ENCODE peak calls at places on chromosome 5, in eight cellular contexts. X, L, N, C, R, U, T and I are unnamed samples.

GRCh38 chr5:143850050-143850713 is 38.2 kb downstream of the HMHB1 start:
- DNase-seq in X (no peak), L (peak), N (no peak), C (no peak), R (no peak), U (no peak), T (no peak), I (no peak)

GRCh38 chr5:151126199-151126645 is 31.4 kb downstream of the ANXA6 start:
- DNase-seq in X (peak), L (peak), N (peak), C (peak), R (peak), U (peak), T (peak), I (peak)

GRCh38 chr5:151758141-151758429 is 346 bp downstream of the ATOX1 start:
- DNase-seq in X (no peak), L (no peak), N (no peak), C (no peak), R (no peak), U (no peak), T (no peak), I (peak)

GRCh38 chr5:170278611-170279500 is 18.7 kb downstream of the LCP2 start:
- DNase-seq in X (no peak), L (no peak), N (no peak), C (no peak), R (peak), U (peak), T (no peak), I (no peak)

GRCh38 chr5:143435207-143435657 is 31.7 kb upstream of the NR3C1 start:
- DNase-seq in X (no peak), L (peak), N (no peak), C (no peak), R (no peak), U (no peak), T (no peak), I (no peak)

GRCh38 chr5:171299228-171299627 is 9.8 kb upstream of the TLX3 start:
- DNase-seq in X (no peak), L (no peak), N (no peak), C (peak), R (no peak), U (no peak), T (no peak), I (no peak)

GRCh38 chr5:61245936-61246335 is 83.7 kb upstream of the SMIM15 start:
- DNase-seq in X (no peak), L (no peak), N (no peak), C (no peak), R (no peak), U (no peak), T (no peak), I (no peak)

GRCh38 chr5:149028984-149029383 is 33.9 kb downstream of the SH3TC2 start:
- DNase-seq in X (no peak), L (no peak), N (no peak), C (no peak), R (no peak), U (no peak), T (no peak), I (no peak)

GRCh38 chr5:42720242-42720641 is 36.4 kb upstream of the CCDC152 start:
- DNase-seq in X (no peak), L (no peak), N (no peak), C (no peak), R (no peak), U (no peak), T (no peak), I (no peak)

GRCh38 chr5:87541033-87541432 is 128.3 kb upstream of the CCNH start:
- DNase-seq in X (peak), L (peak), N (peak), C (peak), R (peak), U (peak), T (no peak), I (no peak)

GRCh38 chr5:108642170-108642906 is 105.4 kb upstream of the FER start:
- DNase-seq in X (peak), L (peak), N (peak), C (peak), R (peak), U (peak), T (peak), I (peak)

GRCh38 chr5:85670417-85670816 is 947.3 kb upstream of the COX7C start:
- DNase-seq in X (no peak), L (no peak), N (no peak), C (no peak), R (no peak), U (no peak), T (no peak), I (no peak)

GRCh38 chr5:61262080-61262479 is 70.0 kb upstream of the ZSWIM6 start:
- DNase-seq in X (no peak), L (no peak), N (no peak), C (no peak), R (peak), U (no peak), T (no peak), I (no peak)

GRCh38 chr5:68745459-68745858 is 348.4 kb upstream of the SLC30A5 start:
- DNase-seq in X (no peak), L (peak), N (no peak), C (peak), R (no peak), U (no peak), T (no peak), I (no peak)

GRCh38 chr5:177476531-177477233 is 3.2 kb upstream of the DBN1 start:
- DNase-seq in X (no peak), L (no peak), N (no peak), C (peak), R (no peak), U (no peak), T (no peak), I (no peak)

GRCh38 chr5:16995372-16995771 is 59.3 kb upstream of the MYO10 start:
- DNase-seq in X (no peak), L (no peak), N (no peak), C (no peak), R (no peak), U (no peak), T (no peak), I (no peak)

GRCh38 chr5:79416499-79416898 is 97.4 kb downstream of the HOMER1 start:
- DNase-seq in X (no peak), L (no peak), N (no peak), C (no peak), R (peak), U (no peak), T (no peak), I (no peak)

GRCh38 chr5:179603308-179603707 is 20.2 kb downstream of the HNRNPH1 start:
- DNase-seq in X (no peak), L (no peak), N (no peak), C (no peak), R (no peak), U (no peak), T (no peak), I (no peak)

GRCh38 chr5:181173420-181174342 is 26.3 kb downstream of the OR2V2 start:
- DNase-seq in X (no peak), L (peak), N (no peak), C (peak), R (peak), U (no peak), T (no peak), I (no peak)

GRCh38 chr5:71932649-71933338 is 174.5 kb upstream of the MAP1B start:
- DNase-seq in X (peak), L (peak), N (peak), C (peak), R (peak), U (peak), T (no peak), I (peak)

GRCh38 chr5:32916648-32917047 is 205.5 kb downstream of the NPR3 start:
- DNase-seq in X (peak), L (peak), N (peak), C (no peak), R (peak), U (no peak), T (no peak), I (no peak)

GRCh38 chr5:153584561-153585359 is 94.3 kb downstream of the GRIA1 start:
- DNase-seq in X (no peak), L (no peak), N (no peak), C (no peak), R (no peak), U (no peak), T (no peak), I (no peak)

GRCh38 chr5:45454114-45454513 is 242.1 kb downstream of the HCN1 start:
- DNase-seq in X (peak), L (peak), N (peak), C (peak), R (peak), U (peak), T (no peak), I (no peak)

GRCh38 chr5:65833780-65834179 is 92.6 kb upstream of the ERBIN start:
- DNase-seq in X (no peak), L (no peak), N (no peak), C (no peak), R (no peak), U (no peak), T (no peak), I (no peak)

DNA sequence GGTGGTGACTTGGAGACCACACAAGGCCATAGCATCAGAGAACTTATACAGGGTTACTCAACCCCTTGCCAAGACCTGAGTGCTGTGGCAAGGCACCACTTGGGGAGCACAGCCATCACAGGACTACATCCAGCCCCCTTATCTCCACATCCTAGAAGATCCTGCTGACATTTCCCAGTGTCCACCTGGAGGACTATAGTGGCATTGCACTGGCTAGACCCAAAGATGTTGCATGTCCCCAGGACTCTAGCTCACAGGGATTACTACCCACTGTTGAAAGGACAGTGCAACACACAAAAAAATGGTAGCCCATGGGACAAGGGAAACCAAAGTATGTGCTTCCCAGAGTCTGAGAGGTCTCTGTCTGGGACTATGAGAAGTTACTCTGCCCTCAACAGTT is 411.1 kb upstream of the NUDT12 start:
- DNase-seq in X (no peak), L (peak), N (no peak), C (no peak), R (peak), U (no peak), T (no peak), I (no peak)
- TF ChIP-seq CTCF in X (no peak), L (no peak), N (no peak), C (peak), R (no peak), U (peak), T (no peak), I (peak)

GRCh38 chr5:89120719-89121118 is 237.7 kb upstream of the MEF2C start:
- DNase-seq in X (no peak), L (peak), N (peak), C (no peak), R (no peak), U (no peak), T (no peak), I (no peak)
- TF ChIP-seq CTCF in X (no peak), L (no peak), N (no peak), C (no peak), R (no peak), U (no peak), T (no peak), I (no peak)

DNA sequence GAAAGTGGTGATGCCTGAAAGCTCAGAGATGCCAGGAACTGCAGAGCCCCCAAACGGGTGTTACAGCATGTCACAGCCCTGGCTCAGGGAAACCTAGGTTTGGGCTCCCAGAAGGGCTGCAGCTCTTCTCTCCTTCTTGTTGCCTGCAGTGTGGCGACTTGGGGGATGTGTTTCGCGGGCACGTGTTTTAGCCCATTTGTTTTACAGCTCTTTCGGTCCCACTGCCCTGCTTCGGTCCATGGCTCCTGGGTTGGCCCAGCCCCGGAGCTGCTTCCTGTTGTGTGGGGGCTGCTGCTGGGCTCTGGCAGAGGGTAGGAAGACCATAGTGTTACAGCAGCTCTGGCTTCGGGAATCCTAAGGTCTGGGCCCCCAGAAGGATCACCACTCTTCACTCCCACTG is 222.9 kb upstream of the RIOK2 start:
- DNase-seq in X (no peak), L (no peak), N (no peak), C (no peak), R (no peak), U (no peak), T (no peak), I (no peak)
- TF ChIP-seq CTCF in X (no peak), L (no peak), N (no peak), C (no peak), R (no peak), U (no peak), T (no peak), I (no peak)

DNA sequence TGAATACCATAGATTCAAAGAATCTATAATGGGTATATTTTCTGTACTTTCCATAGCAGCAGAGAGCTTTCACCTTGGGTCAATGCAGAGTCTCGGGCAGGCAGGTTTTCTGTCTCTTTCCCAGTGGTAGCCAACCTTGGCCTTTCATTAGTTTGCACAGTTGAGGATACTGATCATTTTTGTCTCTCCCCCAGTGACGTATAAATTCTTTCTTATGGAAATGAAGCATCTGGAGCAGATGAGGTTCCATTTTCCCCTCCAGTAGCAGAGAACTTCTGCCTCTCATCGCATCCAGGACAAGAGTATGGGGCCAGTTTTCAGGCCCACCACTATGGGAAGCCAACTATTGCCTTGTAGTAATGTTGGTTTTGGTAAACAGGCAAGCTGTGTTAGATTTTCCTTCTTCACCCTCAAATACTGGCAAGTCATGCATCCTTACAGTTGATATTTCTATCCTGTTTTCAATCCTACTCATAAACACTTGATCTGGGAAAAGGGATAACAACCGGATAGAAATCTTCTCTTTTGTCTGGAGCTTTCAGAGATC is 845.2 kb upstream of the CDH18 start:
- DNase-seq in X (no peak), L (no peak), N (no peak), C (no peak), R (no peak), U (no peak), T (no peak), I (no peak)
- TF ChIP-seq CTCF in X (no peak), L (no peak), N (no peak), C (peak), R (no peak), U (no peak), T (no peak), I (no peak)

GRCh38 chr5:37839441-37840035 is 303 bp downstream of the GDNF start:
- DNase-seq in X (no peak), L (no peak), N (peak), C (peak), R (peak), U (peak), T (peak), I (peak)

GRCh38 chr5:37842048-37842447 is 2.2 kb upstream of the GDNF start:
- DNase-seq in X (no peak), L (no peak), N (no peak), C (no peak), R (no peak), U (no peak), T (no peak), I (no peak)

GRCh38 chr5:37838933-37839341 is 904 bp downstream of the GDNF start:
- DNase-seq in X (no peak), L (no peak), N (no peak), C (no peak), R (peak), U (no peak), T (no peak), I (no peak)

GRCh38 chr5:37841223-37841622 is 1.4 kb upstream of the GDNF start:
- DNase-seq in X (no peak), L (no peak), N (no peak), C (no peak), R (no peak), U (no peak), T (no peak), I (no peak)

GRCh38 chr5:37840036-37840909 is at the start of gene GDNF:
- DNase-seq in X (no peak), L (no peak), N (no peak), C (peak), R (peak), U (peak), T (peak), I (peak)
- TF ChIP-seq CTCF in X (no peak), L (no peak), N (no peak), C (peak), R (peak), U (no peak), T (peak), I (no peak)

GRCh38 chr5:132823481-132824050 is 6.9 kb downstream of the SHROOM1 start:
- DNase-seq in X (no peak), L (no peak), N (no peak), C (no peak), R (no peak), U (no peak), T (no peak), I (no peak)
- TF ChIP-seq CTCF in X (no peak), L (no peak), N (no peak), C (no peak), R (no peak), U (no peak), T (no peak), I (no peak)

GRCh38 chr5:2849429-2849828 is 98.0 kb upstream of the IRX2 start:
- DNase-seq in X (no peak), L (no peak), N (no peak), C (no peak), R (no peak), U (no peak), T (no peak), I (no peak)

GRCh38 chr5:2852446-2852845 is 101.0 kb upstream of the IRX2 start:
- DNase-seq in X (no peak), L (no peak), N (no peak), C (no peak), R (no peak), U (no peak), T (no peak), I (no peak)

GRCh38 chr5:2847608-2848007 is 96.1 kb upstream of the IRX2 start:
- DNase-seq in X (no peak), L (peak), N (no peak), C (no peak), R (no peak), U (no peak), T (no peak), I (no peak)

GRCh38 chr5:2851895-2852294 is 100.4 kb upstream of the IRX2 start:
- DNase-seq in X (no peak), L (no peak), N (no peak), C (no peak), R (no peak), U (no peak), T (no peak), I (no peak)

GRCh38 chr5:2848634-2849033 is 97.2 kb upstream of the IRX2 start:
- DNase-seq in X (no peak), L (peak), N (no peak), C (no peak), R (peak), U (no peak), T (no peak), I (no peak)
- TF ChIP-seq CTCF in X (no peak), L (peak), N (no peak), C (no peak), R (peak), U (no peak), T (peak), I (peak)